ENCODE peak calls at places on chromosomes 2 and 18, in four cellular contexts. Z, S, F and P are unnamed samples.

GRCh38 chr2:105385703-105386540 is 12.9 kb downstream of the FHL2 start:
- DNase-seq in F (no peak), S (no peak), Z (no peak), P (no peak)

GRCh38 chr2:71534201-71534600 is 80.8 kb downstream of the DYSF start:
- DNase-seq in F (no peak), Z (no peak), S (no peak), P (no peak)

GRCh38 chr2:165718811-165719210 is 75.2 kb downstream of the GALNT3 start:
- DNase-seq in S (no peak), Z (no peak), F (no peak), P (no peak)

GRCh38 chr2:203480623-203481022 is 54.5 kb downstream of the RAPH1 start:
- DNase-seq in Z (no peak), F (no peak), S (no peak), P (no peak)

GRCh38 chr2:33298233-33298632 is 178.2 kb upstream of the RASGRP3 start:
- DNase-seq in F (no peak), S (no peak), Z (peak), P (no peak)

GRCh38 chr2:31987454-31987853 is 23.4 kb downstream of the MEMO1 start:
- DNase-seq in Z (peak), S (no peak), F (no peak), P (no peak)

GRCh38 chr2:224359569-224359968 is 42.3 kb downstream of the FAM124B start:
- DNase-seq in F (no peak), Z (no peak), S (peak), P (no peak)

GRCh38 chr2:117199511-117199910 is 615.0 kb upstream of the DDX18 start:
- DNase-seq in F (no peak), Z (no peak), S (no peak), P (no peak)

GRCh38 chr2:240095556-240096523 is 40.3 kb downstream of the COPS9 start:
- DNase-seq in F (no peak), Z (no peak), S (no peak), P (no peak)

GRCh38 chr2:73837847-73838585 is 9.3 kb downstream of the STAMBP start:
- DNase-seq in F (no peak), Z (no peak), S (no peak), P (no peak)

GRCh38 chr2:43067254-43068052 is 159.0 kb downstream of the ZFP36L2 start:
- DNase-seq in Z (no peak), F (no peak), S (no peak), P (no peak)

GRCh38 chr2:172223601-172224054 is 120.9 kb upstream of the DLX2 start:
- DNase-seq in S (no peak), Z (no peak), F (no peak), P (no peak)

GRCh38 chr2:132662742-132663141 is 7.3 kb downstream of the LYPD1 start:
- DNase-seq in Z (peak), S (no peak), F (no peak), P (no peak)

GRCh38 chr2:234703258-234703657 is 206.4 kb upstream of the ARL4C start:
- DNase-seq in S (no peak), Z (no peak), F (no peak), P (no peak)

GRCh38 chr2:218819103-218819502 is 12.5 kb downstream of the PRKAG3 start:
- DNase-seq in S (no peak), Z (no peak), F (no peak), P (no peak)

GRCh38 chr18:31607384-31607783 is 15.7 kb downstream of the TTR start:
- DNase-seq in Z (no peak), F (no peak), S (no peak), P (no peak)

GRCh38 chr2:121790276-121790956 is 35.0 kb downstream of the TSN start:
- DNase-seq in S (peak), F (no peak), Z (peak), P (no peak)

GRCh38 chr2:144507441-144508161 is 12.3 kb downstream of the ZEB2 start:
- DNase-seq in S (no peak), Z (no peak), F (no peak), P (no peak)

GRCh38 chr2:159873136-159873728 is 75.2 kb upstream of the CD302 start:
- DNase-seq in Z (no peak), F (peak), S (peak), P (no peak)

GRCh38 chr2:12120281-12121150 is 374.1 kb downstream of the LPIN1 start:
- DNase-seq in Z (peak), S (no peak), F (no peak), P (no peak)

GRCh38 chr2:236633764-236634163 is 64.1 kb downstream of the ACKR3 start:
- DNase-seq in F (no peak), S (no peak), Z (no peak), P (no peak)

GRCh38 chr2:97870396-97870843 is 125.3 kb downstream of the TMEM131 start:
- DNase-seq in Z (peak), S (peak), F (peak), P (peak)

GRCh38 chr2:212905640-212906201 is 245.7 kb downstream of the IKZF2 start:
- DNase-seq in F (no peak), Z (peak), S (no peak), P (no peak)

GRCh38 chr2:66426250-66427064 is 8.5 kb upstream of the MEIS1 start:
- DNase-seq in F (no peak), Z (no peak), S (no peak), P (no peak)

GRCh38 chr2:185255566-185255965 is 483.0 kb upstream of the FSIP2 start:
- DNase-seq in S (no peak), Z (peak), F (no peak), P (no peak)

GRCh38 chr18:72104851-72105250 is 439.3 kb downstream of the CBLN2 start:
- DNase-seq in S (no peak), F (no peak), Z (no peak), P (no peak)

GRCh38 chr2:21228041-21228895 is 104.5 kb downstream of the TDRD15 start:
- DNase-seq in S (no peak), Z (no peak), F (no peak), P (no peak)

GRCh38 chr2:12727085-12727484 is 10.3 kb downstream of the TRIB2 start:
- DNase-seq in Z (peak), S (no peak), F (peak), P (no peak)

GRCh38 chr2:209380278-209380677 is 43.6 kb upstream of the MAP2 start:
- DNase-seq in F (no peak), Z (no peak), S (no peak), P (peak)

GRCh38 chr2:56981554-56981953 is 797.8 kb downstream of the CCDC85A start:
- DNase-seq in S (no peak), F (no peak), Z (peak), P (no peak)

DNA sequence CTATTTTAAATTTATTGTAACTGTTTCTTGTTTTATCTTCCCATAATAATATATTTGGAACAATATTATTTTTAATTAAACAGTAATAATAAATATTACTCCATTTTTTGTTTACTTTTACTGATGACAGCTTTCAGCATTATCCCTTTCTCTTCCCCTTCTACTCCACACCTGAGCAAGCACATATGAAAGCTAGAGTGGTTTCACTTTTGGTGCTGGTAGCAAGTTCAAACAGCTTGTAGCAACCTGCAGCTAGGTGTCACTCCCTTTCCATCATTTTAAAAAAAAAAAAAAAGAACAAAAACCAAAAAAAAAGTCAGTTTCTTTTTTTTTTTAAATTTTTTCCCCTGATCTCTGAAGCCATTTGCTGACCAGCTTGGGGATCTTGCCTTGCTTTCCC is 801.8 kb downstream of the CCDC85A start:
- DNase-seq in S (no peak), Z (no peak), F (no peak), P (no peak)
- TF ChIP-seq CTCF in S (no peak), Z (no peak), F (no peak), P (no peak)

DNA sequence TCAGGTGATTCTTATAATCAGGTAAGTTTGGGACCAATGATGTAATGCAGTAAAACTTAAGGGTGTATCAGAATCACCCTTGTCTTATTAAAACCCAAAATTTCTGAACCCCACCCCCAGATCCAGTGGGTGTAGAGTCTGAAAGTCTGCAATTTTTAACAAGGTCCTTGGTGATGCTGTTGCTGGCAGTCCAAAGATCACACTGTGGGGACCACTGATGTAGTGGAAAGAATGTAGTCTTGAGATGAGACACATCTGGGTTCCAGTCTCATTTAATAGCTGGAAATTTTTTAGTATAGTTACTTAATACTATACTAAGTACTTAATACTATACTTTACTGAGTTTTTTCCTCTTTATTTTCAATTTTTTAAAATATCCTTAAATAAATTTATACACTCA is 258.4 kb downstream of the PLCL1 start:
- DNase-seq in S (no peak), F (no peak), Z (no peak), P (no peak)
- TF ChIP-seq CTCF in S (no peak), F (no peak), Z (no peak), P (no peak)

DNA sequence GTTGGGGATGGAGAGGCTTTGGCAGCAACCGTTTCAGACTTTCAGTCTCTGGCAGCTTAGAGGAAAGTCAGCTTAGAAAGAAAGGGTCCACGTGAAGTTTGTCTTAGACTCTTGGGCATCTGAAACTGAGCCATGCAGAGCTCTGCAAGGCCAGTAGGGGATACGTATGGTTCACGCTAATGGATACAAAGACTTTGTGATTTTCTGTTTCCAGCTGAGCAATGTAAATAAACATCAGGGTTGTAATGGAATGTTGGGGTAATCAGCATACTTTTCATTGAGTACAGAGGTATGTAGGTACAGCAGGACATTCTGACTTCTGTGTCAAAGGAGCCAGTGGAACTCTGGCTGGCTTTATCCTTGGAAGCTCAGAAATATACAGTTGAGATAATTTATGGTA is 31.0 kb downstream of the RALB start:
- DNase-seq in S (no peak), Z (peak), F (no peak), P (no peak)
- TF ChIP-seq CTCF in S (no peak), Z (peak), F (no peak), P (no peak)

GRCh38 chr2:170235860-170236638 is 58.1 kb downstream of the MYO3B start:
- DNase-seq in S (peak), F (peak), Z (peak), P (peak)
- TF ChIP-seq CTCF in S (peak), F (peak), Z (peak), P (peak)